ENCODE peak calls at places on chromosome 18, in six cellular contexts. E is H1, Z is SK-N-SH, D is K562, V is GM12878, R is HepG2. N is an unnamed sample.
A peak's percentile ranks its signal among the peaks of the same experiment; 100 is the strongest.

GRCh38 chr18:59481436-59481835 is 122.4 kb upstream of the LMAN1 start:
- DNase-seq in E (no peak), Z (no peak), R (no peak), D (no peak), V (no peak), N (no peak)

GRCh38 chr18:2337552-2338141 is 233.7 kb downstream of the METTL4 start:
- DNase-seq in V (no peak), R (peak; percentile 17), Z (peak; percentile 26), D (peak; percentile 37), E (no peak), N (peak; percentile 72)

GRCh38 chr18:48313803-48314202 is 95.4 kb downstream of the ZBTB7C start:
- DNase-seq in E (no peak), Z (no peak), R (no peak), V (no peak), D (no peak), N (no peak)

GRCh38 chr18:6629635-6630140 is 99.8 kb upstream of the ARHGAP28 start:
- DNase-seq in Z (no peak), D (no peak), R (no peak), E (no peak), V (no peak), N (no peak)

GRCh38 chr18:44682871-44683221 is 2.2 kb downstream of the SETBP1 start:
- DNase-seq in V (no peak), D (no peak), R (no peak), Z (no peak), E (no peak), N (no peak)

GRCh38 chr18:14912967-14913366 is 165.0 kb downstream of the ANKRD30B start:
- DNase-seq in R (no peak), Z (no peak), E (no peak), V (no peak), D (no peak), N (no peak)

GRCh38 chr18:7524786-7525185 is 42.3 kb upstream of the PTPRM start:
- DNase-seq in D (no peak), Z (no peak), V (no peak), E (no peak), R (no peak), N (no peak)

GRCh38 chr18:79803611-79804051 is 5.9 kb downstream of the KCNG2 start:
- DNase-seq in E (no peak), D (no peak), V (no peak), R (no peak), Z (no peak), N (no peak)

GRCh38 chr18:24052053-24052452 is 37.5 kb downstream of the TTC39C start:
- DNase-seq in E (no peak), R (peak; percentile 76), D (no peak), V (no peak), Z (no peak), N (no peak)

GRCh38 chr18:77559274-77559910 is 309.7 kb downstream of the GALR1 start:
- DNase-seq in V (no peak), R (no peak), E (no peak), Z (no peak), D (no peak), N (no peak)

GRCh38 chr18:72867721-72868665 is at the start of gene NETO1:
- DNase-seq in Z (peak; percentile 35), D (no peak), R (no peak), V (no peak), E (no peak), N (no peak)

GRCh38 chr18:79779700-79780190 is 18.0 kb upstream of the KCNG2 start:
- DNase-seq in R (no peak), V (no peak), D (no peak), E (no peak), Z (no peak), N (no peak)

GRCh38 chr18:53441761-53442414 is 782.6 kb downstream of the MBD2 start:
- DNase-seq in Z (peak; percentile 15), E (no peak), V (no peak), D (no peak), R (no peak), N (no peak)

GRCh38 chr18:7272268-7273049 is 41.6 kb downstream of the LRRC30 start:
- DNase-seq in Z (peak; percentile 71), R (peak; percentile 55), V (no peak), D (no peak), E (peak; percentile 46), N (peak; percentile 22)

GRCh38 chr18:61400714-61401113 is 67.5 kb downstream of the CDH20 start:
- DNase-seq in R (no peak), V (no peak), D (no peak), E (no peak), Z (no peak), N (no peak)

GRCh38 chr18:70333757-70334156 is 44.9 kb downstream of the SOCS6 start:
- DNase-seq in R (peak; percentile 98), V (no peak), E (no peak), Z (no peak), D (no peak), N (no peak)

GRCh38 chr18:58140366-58141325 is 96.6 kb downstream of the NEDD4L start:
- DNase-seq in Z (no peak), R (peak; percentile 39), D (no peak), E (no peak), V (no peak), N (no peak)

GRCh38 chr18:41871229-41872000 is 83.6 kb upstream of the PIK3C3 start:
- DNase-seq in Z (no peak), V (no peak), E (no peak), D (no peak), R (no peak), N (no peak)

GRCh38 chr18:26549486-26550435 is 1.4 kb upstream of the KCTD1 start:
- DNase-seq in E (no peak), D (no peak), V (no peak), Z (peak; percentile 82), R (peak; percentile 12), N (no peak)

GRCh38 chr18:63878343-63878742 is 9.2 kb upstream of the SERPINB2 start:
- DNase-seq in V (no peak), Z (no peak), D (no peak), E (no peak), R (no peak), N (peak; percentile 92)

GRCh38 chr18:63063171-63063570 is 256.4 kb downstream of the BCL2 start:
- DNase-seq in V (no peak), Z (no peak), E (no peak), R (no peak), D (no peak), N (no peak)

GRCh38 chr18:79798346-79798998 is 734 bp downstream of the KCNG2 start:
- DNase-seq in D (no peak), Z (no peak), E (no peak), R (no peak), V (no peak), N (no peak)

GRCh38 chr18:31041346-31042067 is 1.0 kb downstream of the DSC3 start:
- DNase-seq in R (no peak), D (no peak), V (no peak), E (no peak), Z (peak; percentile 20), N (no peak)

GRCh38 chr18:58268849-58269248 is 224.8 kb downstream of the NEDD4L start:
- DNase-seq in E (no peak), R (no peak), Z (no peak), V (no peak), D (no peak), N (no peak)

GRCh38 chr18:21914739-21915319 is 174.2 kb downstream of the MIB1 start:
- DNase-seq in R (peak; percentile 53), V (no peak), Z (peak; percentile 31), E (no peak), D (peak; percentile 26), N (no peak)

GRCh38 chr18:3538954-3539617 is 89.1 kb downstream of the TGIF1 start:
- DNase-seq in R (no peak), D (no peak), V (no peak), E (no peak), Z (no peak), N (no peak)
- TF ChIP-seq CTCF in R (no peak), D (no peak), V (no peak), E (no peak), Z (no peak), N (no peak)

GRCh38 chr18:12838178-12838634 is 45.8 kb downstream of the PTPN2 start:
- DNase-seq in D (no peak), E (no peak), R (peak; percentile 90), V (peak; percentile 39), Z (peak; percentile 22), N (peak; percentile 59)

GRCh38 chr18:12839526-12840196 is 44.4 kb downstream of the PTPN2 start:
- DNase-seq in R (no peak), D (no peak), E (no peak), Z (no peak), V (peak; percentile 82), N (no peak)

GRCh38 chr18:12840382-12840781 is 43.7 kb downstream of the PTPN2 start:
- DNase-seq in D (no peak), V (no peak), E (no peak), Z (no peak), R (no peak), N (no peak)

GRCh38 chr18:12837747-12838146 is 46.3 kb downstream of the PTPN2 start:
- DNase-seq in E (no peak), R (no peak), Z (no peak), V (no peak), D (no peak), N (no peak)

GRCh38 chr18:12839057-12839525 is 44.9 kb downstream of the PTPN2 start:
- DNase-seq in Z (no peak), R (no peak), V (peak; percentile 79), E (no peak), D (no peak), N (no peak)
- H3K4me3 ChIP-seq in Z (no peak overlapping the region), R (no peak overlapping the region), V (peak overlapping the region; percentile 55), E (no peak overlapping the region), D (no peak overlapping the region), N (no peak overlapping the region)

DNA sequence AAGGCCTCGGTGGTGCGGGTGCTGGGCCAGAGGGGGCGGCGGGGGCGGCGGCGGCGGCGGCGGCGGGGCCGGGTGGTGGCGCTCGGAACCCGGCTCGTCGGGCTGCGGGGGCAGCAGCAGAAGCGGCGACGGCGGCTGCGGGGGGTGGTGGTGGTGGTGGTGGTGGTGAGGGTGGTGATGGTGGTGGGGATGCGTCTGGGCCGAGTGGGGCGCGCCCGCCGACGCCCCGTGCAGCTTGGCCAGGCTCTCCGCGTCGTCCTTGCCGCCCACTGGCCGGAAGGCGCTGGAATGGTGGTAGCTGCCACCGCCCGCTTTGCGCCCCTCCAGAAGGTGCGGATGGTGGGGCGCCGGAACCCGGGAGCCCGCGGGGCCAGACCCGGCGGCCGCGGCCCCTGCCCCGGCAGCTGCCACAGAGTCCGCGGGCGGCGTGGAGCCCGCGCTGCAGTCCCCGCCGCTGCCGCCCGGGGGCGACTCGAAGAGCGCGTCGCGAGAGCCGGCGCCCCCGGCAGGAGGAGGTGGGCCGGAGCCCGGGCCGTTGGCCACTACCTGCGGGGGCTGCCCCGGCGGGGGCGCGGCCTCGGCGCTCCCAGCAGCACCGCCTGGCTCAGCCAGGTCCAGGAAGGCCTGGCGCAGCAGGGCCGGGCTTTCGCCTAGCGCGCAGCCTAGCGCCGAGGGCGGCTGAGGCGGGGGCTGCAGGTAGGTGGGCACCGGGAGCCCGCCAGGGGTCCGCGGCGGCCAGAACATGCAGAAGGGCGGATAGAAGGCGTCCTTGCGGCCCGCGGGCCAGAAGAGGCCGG is 4.2 kb downstream of the SKOR2 start:
- DNase-seq in Z (peak; percentile 90), R (no peak), V (no peak), D (no peak), E (no peak), N (no peak)
- TF ChIP-seq GABPA in Z (no peak), R (no peak), V (no peak), D (no peak), E (no peak), N (no peak)

DNA sequence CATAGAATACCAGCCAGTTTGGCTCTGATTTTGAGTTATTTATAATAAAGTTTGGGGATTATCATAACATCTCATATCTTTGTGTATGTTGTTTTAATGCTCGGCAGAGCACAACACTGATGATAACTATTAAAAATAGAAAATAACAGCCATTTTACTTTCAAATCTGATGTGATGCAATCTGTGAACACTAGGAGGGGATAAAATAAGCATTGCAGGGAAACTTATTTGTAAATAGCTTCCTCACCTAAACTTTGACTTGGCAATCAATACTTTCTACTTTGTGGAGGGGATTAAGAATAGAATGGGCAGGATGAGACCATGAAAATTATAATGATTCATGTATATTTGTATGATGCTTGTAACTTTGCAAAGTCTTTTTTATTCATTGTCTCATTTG is 54.4 kb downstream of the USP14 start:
- DNase-seq in Z (peak; percentile 8), D (peak; percentile 33), E (no peak), V (no peak), R (no peak), N (no peak)
- TF ChIP-seq CTCF in Z (peak; percentile 40), D (no peak), E (no peak), V (no peak), R (no peak), N (no peak)